ENCODE peak calls at places on chromosomes 16 and 17, in ten cellular contexts. X is IMR-90, M is BE2C, J is OCI-LY7, C is dorsolateral prefrontal cortex, Q is RWPE2, A is pancreas, S is astrocyte, O is kidney epithelial cell, H is GM23338. W is an unnamed sample.
A peak's percentile ranks its signal among the peaks of the same experiment; 100 is the strongest.

GRCh38 chr17:34991606-34992005 is 11.3 kb downstream of the LIG3 start:
- DNase-seq in X (no peak), M (no peak), J (no peak), C (no peak), Q (no peak), A (no peak), S (no peak), O (no peak), H (no peak), W (no peak)

GRCh38 chr16:4373356-4373908 is 1.8 kb downstream of the VASN start:
- DNase-seq in X (no peak), M (peak; percentile 76), J (no peak), C (no peak), Q (no peak), A (no peak), S (peak; percentile 36), O (no peak), H (no peak), W (no peak)

GRCh38 chr17:2797632-2798031 is 1.4 kb downstream of the RAP1GAP2 start:
- DNase-seq in X (no peak), M (no peak), J (no peak), C (no peak), Q (no peak), A (no peak), S (no peak), O (no peak), H (no peak), W (no peak)

GRCh38 chr17:11610999-11611566 is 12.8 kb downstream of the DNAH9 start:
- DNase-seq in X (no peak), M (no peak), J (no peak), C (no peak), Q (no peak), A (no peak), S (no peak), O (no peak), H (no peak), W (no peak)

GRCh38 chr17:82318772-82319606 is 1.6 kb upstream of the CD7 start:
- DNase-seq in X (no peak), M (no peak), J (no peak), C (no peak), Q (no peak), A (peak; percentile 44), S (no peak), O (no peak), H (no peak), W (no peak)

GRCh38 chr16:86372193-86372592 is 138.1 kb upstream of the FOXF1 start:
- DNase-seq in X (no peak), M (no peak), J (no peak), C (no peak), Q (no peak), A (no peak), S (no peak), O (no peak), H (no peak), W (no peak)

GRCh38 chr17:83125515-83126274 is 46.3 kb downstream of the METRNL start:
- DNase-seq in X (no peak), M (no peak), J (peak; percentile 59), C (no peak), Q (no peak), A (no peak), S (no peak), O (no peak), H (no peak), W (peak; percentile 59)

GRCh38 chr16:1469693-1470201 is 5.1 kb downstream of the CLCN7 start:
- DNase-seq in X (no peak), M (no peak), J (no peak), C (no peak), Q (no peak), A (no peak), S (no peak), O (peak; percentile 16), H (no peak), W (no peak)

DNA sequence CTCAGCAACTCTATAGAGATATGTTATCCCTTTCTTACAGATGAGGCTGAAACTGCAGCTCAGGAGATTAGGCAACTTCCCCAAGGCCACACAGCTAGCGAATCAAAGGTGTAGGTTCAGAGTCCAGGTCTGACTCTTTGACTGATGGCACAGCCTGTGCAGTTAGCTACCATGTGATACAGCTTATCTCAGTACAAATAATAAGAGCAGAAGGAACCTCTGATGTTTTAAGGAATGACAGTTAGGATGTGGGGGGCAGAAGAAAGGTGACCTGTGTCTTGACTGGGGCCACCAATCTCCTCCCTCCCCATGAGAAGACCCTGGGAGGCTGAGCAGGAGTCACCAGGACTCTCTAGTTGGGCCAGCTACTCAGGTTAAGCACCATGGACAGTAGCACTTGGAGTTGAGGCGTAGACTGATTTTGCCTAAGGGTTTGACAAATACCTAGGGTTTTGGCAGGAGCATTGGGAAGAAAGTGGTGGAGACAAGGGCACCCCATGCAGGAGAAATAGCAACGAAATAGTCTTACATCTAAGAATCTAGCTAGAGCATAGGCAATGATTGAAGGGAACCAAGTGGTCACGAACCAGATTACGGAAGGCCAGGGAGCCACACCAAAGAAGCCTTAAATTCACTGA is 22.8 kb upstream of the ACSM2B start:
- DNase-seq in X (no peak), M (no peak), J (no peak), C (no peak), Q (no peak), A (no peak), S (no peak), O (no peak), H (peak; percentile 47), W (no peak)
- TF ChIP-seq CTCF in X (no peak), M (no peak), J (no peak), C (no peak), Q (no peak), A (no peak), S (no peak), O (no peak), H (no peak), W (no peak)

GRCh38 chr16:30746638-30747160 is 1.5 kb upstream of the PHKG2 start:
- DNase-seq in X (no peak), M (no peak), J (no peak), C (no peak), Q (no peak), A (no peak), S (no peak), O (no peak), H (no peak), W (no peak)

GRCh38 chr16:30745082-30745481 is 3.1 kb upstream of the PHKG2 start:
- DNase-seq in X (no peak), M (no peak), J (no peak), C (no peak), Q (no peak), A (no peak), S (no peak), O (no peak), H (no peak), W (no peak)

GRCh38 chr16:30743690-30744089 is 4.5 kb upstream of the PHKG2 start:
- DNase-seq in X (no peak), M (no peak), J (no peak), C (no peak), Q (no peak), A (no peak), S (no peak), O (no peak), H (no peak), W (no peak)

GRCh38 chr16:30741461-30741914 is 6.7 kb upstream of the PHKG2 start:
- DNase-seq in X (peak; percentile 92), M (peak; percentile 65), J (no peak), C (no peak), Q (peak; percentile 96), A (no peak), S (peak; percentile 89), O (peak; percentile 96), H (peak; percentile 60), W (no peak)

DNA sequence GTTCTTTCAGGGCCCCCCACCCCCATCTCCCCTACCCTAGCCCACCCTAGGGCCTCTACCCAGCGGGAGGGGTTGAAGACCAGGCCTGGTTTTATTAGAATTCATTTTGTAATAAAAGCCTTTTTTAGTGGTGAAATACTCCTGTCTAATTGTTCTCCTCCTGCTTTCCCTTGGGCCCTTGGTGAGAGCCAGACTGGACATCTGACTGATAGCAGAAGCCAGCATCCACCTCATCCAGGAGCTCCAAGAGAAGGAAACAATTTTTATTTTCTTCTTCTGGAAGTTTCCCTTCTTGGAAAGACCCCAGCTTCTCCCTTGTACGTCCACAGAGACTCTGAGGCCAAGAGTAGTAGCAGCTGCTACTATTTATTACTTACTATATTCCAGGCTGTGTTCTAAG is 4.1 kb upstream of the PHKG2 start:
- DNase-seq in X (no peak), M (no peak), J (no peak), C (no peak), Q (no peak), A (no peak), S (no peak), O (no peak), H (no peak), W (no peak)
- TF ChIP-seq CTCF in X (no peak), M (no peak), J (no peak), C (no peak), Q (no peak), A (no peak), S (no peak), O (no peak), H (no peak), W (no peak)

DNA sequence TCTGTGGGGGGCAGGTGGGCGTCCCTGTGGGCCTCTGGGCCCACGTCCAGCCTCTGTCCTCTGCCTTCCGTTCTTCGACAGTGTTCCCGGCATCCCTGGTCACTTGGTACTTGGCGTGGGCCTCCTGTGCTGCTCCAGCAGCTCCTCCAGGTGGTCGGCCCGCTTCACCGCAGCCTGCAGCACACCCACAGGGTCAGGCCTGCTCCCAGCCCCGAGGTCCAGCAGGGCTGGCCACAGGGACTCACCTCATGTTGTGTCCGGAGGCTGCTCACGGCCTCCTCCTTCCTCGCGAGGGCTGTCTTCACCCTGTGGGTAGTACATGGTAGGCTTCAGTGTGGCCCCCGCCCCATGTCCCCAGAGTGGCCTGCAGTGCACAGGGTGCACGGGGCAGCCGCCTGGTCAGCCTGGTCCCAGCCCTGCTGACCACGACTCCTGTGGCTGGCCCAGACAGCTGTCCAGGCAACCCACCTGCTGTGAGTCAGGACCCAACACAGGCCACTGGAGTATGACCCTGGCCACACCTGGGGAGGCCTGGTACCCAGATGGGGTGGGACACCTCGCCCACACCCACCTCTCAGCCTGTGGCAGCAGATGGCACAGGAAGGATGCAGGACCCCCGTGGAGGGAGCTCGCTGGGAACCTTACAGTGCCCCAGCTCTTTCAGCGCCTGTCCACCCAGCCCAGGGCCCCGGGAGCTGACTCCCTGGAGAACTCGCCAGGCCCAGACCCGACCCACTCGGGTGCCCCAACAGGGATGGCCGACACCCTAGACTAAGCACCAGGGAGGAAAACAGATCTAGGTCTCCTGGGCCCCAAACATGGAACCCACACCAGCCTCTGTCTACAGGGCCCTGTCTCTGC is 23.9 kb upstream of the AATK start:
- DNase-seq in X (no peak), M (no peak), J (no peak), C (peak; percentile 54), Q (no peak), A (peak; percentile 77), S (no peak), O (no peak), H (peak; percentile 49), W (no peak)
- TF ChIP-seq CTCF in X (peak; percentile 14), M (peak; percentile 9), J (no peak), C (peak; percentile 41), Q (peak; percentile 7), A (no peak), S (no peak), O (no peak), H (peak; percentile 26), W (no peak)

DNA sequence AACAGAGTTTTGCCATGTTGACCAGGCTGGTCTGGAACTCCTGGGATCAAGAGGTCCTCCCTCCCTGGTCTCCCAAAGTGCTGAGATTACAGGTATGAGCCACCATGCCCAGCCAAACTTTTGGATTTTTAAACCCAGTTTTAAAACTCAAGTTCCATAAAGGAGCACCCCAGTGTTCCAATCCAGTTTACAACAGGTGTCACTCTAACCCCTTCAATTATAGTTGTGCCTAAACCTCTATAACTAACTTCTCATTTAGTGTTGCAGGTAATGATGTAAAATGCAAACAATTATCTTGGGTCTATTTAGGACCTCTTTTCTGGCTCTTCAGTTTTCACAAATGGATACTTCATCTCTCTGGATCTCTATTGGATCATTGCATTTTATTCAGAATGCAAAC is 7.8 kb upstream of the ADAP2 start:
- DNase-seq in X (no peak), M (no peak), J (no peak), C (no peak), Q (no peak), A (no peak), S (no peak), O (no peak), H (no peak), W (no peak)
- TF ChIP-seq CTCF in X (no peak), M (no peak), J (peak; percentile 44), C (no peak), Q (no peak), A (no peak), S (no peak), O (no peak), H (no peak), W (no peak)